ENCODE peak calls at places on chromosomes 2 and 18, in eight cellular contexts. N is ELR; J is GM12864; S is cardiac fibroblast; A is activated CD4-positive, alpha-beta T cell treated with anti-CD3 and anti-CD28 coated beads, Interleukin-2, amount 50 U/mL, for 4 hours; K is T-helper 1 cell; H is stimulated activated CD4-positive, alpha-beta T cell treated with anti-CD3 and anti-CD28 coated beads, Interleukin-4, amount 100 ng/mL, for 48 hours; C is aorta. L is an unnamed sample.

GRCh38 chr18:45626330-45627203 is 11.3 kb downstream of the SLC14A2 start:
- DNase-seq in N (peak; percentile 50), J (no peak), S (peak; percentile 45), K (no peak), A (no peak), H (no peak), C (no peak), L (no peak)

GRCh38 chr2:111634050-111634784 is 249.8 kb downstream of the ANAPC1 start:
- DNase-seq in C (no peak), S (peak; percentile 37), H (no peak), K (no peak), J (no peak), N (no peak), A (no peak), L (peak; percentile 16)

GRCh38 chr2:201223089-201224073 is 37.0 kb upstream of the CASP8 start:
- DNase-seq in K (no peak), J (peak; percentile 57), N (no peak), C (no peak), A (no peak), S (no peak), H (no peak), L (no peak)

GRCh38 chr2:39608690-39609457 is 56.8 kb upstream of the TMEM178A start:
- DNase-seq in H (no peak), S (peak; percentile 31), J (no peak), A (no peak), C (no peak), K (no peak), N (no peak), L (no peak)

GRCh38 chr2:216665717-216666116 is 29.6 kb downstream of the IGFBP5 start:
- DNase-seq in C (peak; percentile 39), N (no peak), J (no peak), K (no peak), H (no peak), A (no peak), S (peak; percentile 32), L (no peak)

GRCh38 chr2:196961889-196962288 is 35.4 kb upstream of the PGAP1 start:
- DNase-seq in S (no peak), J (peak; percentile 24), A (no peak), K (no peak), C (no peak), H (no peak), N (no peak), L (no peak)

GRCh38 chr2:116057538-116057937 is 1615.1 kb downstream of the DPP10 start:
- DNase-seq in N (no peak), K (no peak), H (no peak), C (no peak), S (no peak), A (no peak), J (no peak), L (no peak)

GRCh38 chr2:149389506-149390167 is 59.2 kb downstream of the LYPD6 start:
- DNase-seq in J (no peak), K (no peak), N (no peak), H (no peak), S (no peak), A (no peak), C (no peak), L (no peak)

GRCh38 chr2:105396254-105397024 is 2.4 kb downstream of the FHL2 start:
- DNase-seq in K (no peak), N (peak; percentile 100), S (peak; percentile 88), H (peak; percentile 51), J (no peak), A (peak; percentile 38), C (peak; percentile 58), L (peak; percentile 98)

GRCh38 chr2:210072922-210073509 is 70.6 kb downstream of the RPE start:
- DNase-seq in S (peak; percentile 71), N (peak; percentile 66), C (no peak), H (no peak), A (no peak), J (no peak), K (no peak), L (peak; percentile 56)

GRCh38 chr2:5685225-5685624 is 7.0 kb upstream of the SOX11 start:
- DNase-seq in K (no peak), A (no peak), J (no peak), S (no peak), N (no peak), C (no peak), H (no peak), L (no peak)

GRCh38 chr18:2979871-2980606 is 32.9 kb downstream of the LPIN2 start:
- DNase-seq in H (no peak), J (no peak), A (no peak), S (peak; percentile 42), N (no peak), C (no peak), K (no peak), L (peak; percentile 51)

GRCh38 chr18:70190529-70190928 is 15.0 kb downstream of the RTTN start:
- DNase-seq in A (no peak), S (no peak), H (no peak), N (peak; percentile 38), K (no peak), C (no peak), J (no peak), L (no peak)

GRCh38 chr2:19870792-19871191 is 31.0 kb downstream of the TTC32 start:
- DNase-seq in N (no peak), K (no peak), S (no peak), C (no peak), J (no peak), H (no peak), A (no peak), L (no peak)

GRCh38 chr18:48540329-48541025 is 1.6 kb downstream of the CTIF start:
- DNase-seq in H (no peak), A (peak; percentile 51), J (no peak), K (peak; percentile 29), N (peak; percentile 80), S (peak; percentile 69), C (peak; percentile 76), L (peak; percentile 58)

GRCh38 chr18:48920408-48921038 is 30.2 kb downstream of the SMAD7 start:
- DNase-seq in J (no peak), H (no peak), C (no peak), A (no peak), S (no peak), K (no peak), N (no peak), L (no peak)

GRCh38 chr18:63365909-63366269 is 1.1 kb downstream of the KDSR start:
- DNase-seq in S (peak; percentile 17), K (no peak), H (no peak), A (no peak), C (no peak), J (no peak), N (peak; percentile 42), L (no peak)

GRCh38 chr2:45494275-45494977 is 116.6 kb downstream of the SRBD1 start:
- DNase-seq in N (peak; percentile 78), C (no peak), S (peak; percentile 91), H (no peak), A (no peak), K (no peak), J (peak; percentile 29), L (peak; percentile 73)

GRCh38 chr18:42030586-42031182 is 75.7 kb downstream of the PIK3C3 start:
- DNase-seq in N (peak; percentile 53), C (no peak), J (no peak), H (no peak), A (no peak), K (no peak), S (peak; percentile 31), L (no peak)

GRCh38 chr2:46943881-46944798 is 28.5 kb upstream of the MCFD2 start:
- DNase-seq in K (peak; percentile 52), C (no peak), J (peak; percentile 74), S (no peak), N (no peak), H (peak; percentile 62), A (peak; percentile 34), L (no peak)

GRCh38 chr2:41870257-41870570 is 177.6 kb upstream of the PKDCC start:
- DNase-seq in J (no peak), K (no peak), A (no peak), H (no peak), N (no peak), C (no peak), S (no peak), L (no peak)